ENCODE peak calls at places on chromosome 5, in four cellular contexts. G, T, Q and S are unnamed samples.

GRCh38 chr5:96081276-96081858 is 119.7 kb upstream of the ELL2 start:
- DNase-seq in G (no peak), T (no peak), Q (no peak), S (no peak)

GRCh38 chr5:321233-321725 is at the start of gene AHRR:
- DNase-seq in G (peak), T (no peak), Q (no peak), S (no peak)

GRCh38 chr5:22968386-22968785 is 115.2 kb upstream of the CDH12 start:
- DNase-seq in G (no peak), T (no peak), Q (no peak), S (no peak)

GRCh38 chr5:154610321-154611154 is 132.5 kb upstream of the HAND1 start:
- DNase-seq in G (peak), T (peak), Q (no peak), S (no peak)

GRCh38 chr5:112342364-112342763 is 76.7 kb downstream of the EPB41L4A start:
- DNase-seq in G (no peak), T (no peak), Q (no peak), S (no peak)

GRCh38 chr5:1107167-1108007 is 4.5 kb downstream of the SLC12A7 start:
- DNase-seq in G (no peak), T (no peak), Q (no peak), S (no peak)

GRCh38 chr5:55634866-55635265 is 77.3 kb downstream of the SLC38A9 start:
- DNase-seq in G (no peak), T (no peak), Q (no peak), S (no peak)

GRCh38 chr5:136424835-136425694 is 59.7 kb upstream of the TRPC7 start:
- DNase-seq in G (peak), T (no peak), Q (no peak), S (no peak)

GRCh38 chr5:56006094-56006493 is 11.3 kb upstream of the IL6ST start:
- DNase-seq in G (no peak), T (no peak), Q (no peak), S (no peak)